ENCODE peak calls at places on chromosomes 16 and 17, in four cellular contexts. R is A549, P is GM12878, T is K562. V is an unnamed sample.

GRCh38 chr17:45092932-45093430 is 31.9 kb downstream of the NMT1 start:
- DNase-seq in T (no peak), R (peak; percentile 94), P (no peak), V (peak; percentile 99)

GRCh38 chr16:77674888-77675287 is 47.4 kb upstream of the NUDT7 start:
- DNase-seq in R (no peak), P (no peak), T (no peak), V (peak; percentile 80)

GRCh38 chr17:19723967-19724366 is 7.6 kb upstream of the SLC47A2 start:
- DNase-seq in R (no peak), P (no peak), T (no peak), V (no peak)

GRCh38 chr17:40499551-40500189 is 1.8 kb downstream of the TNS4 start:
- DNase-seq in P (no peak), R (peak; percentile 88), T (peak; percentile 55), V (peak; percentile 60)

GRCh38 chr16:89407282-89407924 is 83.0 kb downstream of the ANKRD11 start:
- DNase-seq in P (no peak), R (no peak), T (no peak), V (no peak)

GRCh38 chr16:27154573-27155521 is 48.5 kb upstream of the KDM8 start:
- DNase-seq in T (peak; percentile 87), P (no peak), R (peak; percentile 31), V (peak; percentile 21)

GRCh38 chr17:65518256-65518655 is 43.2 kb downstream of the AXIN2 start:
- DNase-seq in T (no peak), P (no peak), R (no peak), V (peak; percentile 50)

GRCh38 chr17:1271020-1271423 is 778 bp downstream of the BHLHA9 start:
- DNase-seq in T (no peak), R (no peak), P (no peak), V (no peak)

GRCh38 chr16:57959121-57959520 is 11.8 kb downstream of the CNGB1 start:
- DNase-seq in P (no peak), T (no peak), R (no peak), V (no peak)

GRCh38 chr16:84699147-84699711 is 571 bp upstream of the USP10 start:
- DNase-seq in T (no peak), P (no peak), R (peak; percentile 19), V (no peak)

GRCh38 chr17:75032896-75033294 is 13.9 kb downstream of the ATP5PD start:
- DNase-seq in P (no peak), T (no peak), R (peak; percentile 48), V (no peak)

GRCh38 chr16:63312343-63312742 is 1276.1 kb upstream of the CDH8 start:
- DNase-seq in R (no peak), P (no peak), T (no peak), V (no peak)

GRCh38 chr17:34571428-34572130 is 7.8 kb upstream of the TMEM132E start:
- DNase-seq in R (no peak), P (no peak), T (no peak), V (no peak)

GRCh38 chr16:54822502-54823291 is 108.0 kb upstream of the IRX5 start:
- DNase-seq in R (no peak), P (no peak), T (no peak), V (no peak)

GRCh38 chr16:56625943-56626654 is 518 bp downstream of the MT1E start:
- DNase-seq in T (no peak), R (no peak), P (no peak), V (peak; percentile 86)

GRCh38 chr16:67137605-67138004 is 13.2 kb downstream of the B3GNT9 start:
- DNase-seq in P (no peak), T (no peak), R (no peak), V (peak; percentile 31)

GRCh38 chr16:85552980-85553435 is 60.1 kb upstream of the GSE1 start:
- DNase-seq in P (no peak), T (peak; percentile 84), R (no peak), V (no peak)

GRCh38 chr16:71407731-71408130 is 34.1 kb downstream of the TLE7 start:
- DNase-seq in T (no peak), P (no peak), R (no peak), V (no peak)

GRCh38 chr16:54505479-54506247 is 219.1 kb upstream of the IRX3 start:
- DNase-seq in R (no peak), P (no peak), T (no peak), V (no peak)

GRCh38 chr17:33888455-33888854 is 366.6 kb upstream of the CCL2 start:
- DNase-seq in T (peak; percentile 55), P (no peak), R (no peak), V (no peak)

GRCh38 chr17:74792586-74792985 is 16.4 kb upstream of the NAT9 start:
- DNase-seq in T (no peak), P (no peak), R (no peak), V (no peak)

GRCh38 chr17:45101883-45102811 is 30.2 kb downstream of the PLCD3 start:
- DNase-seq in R (no peak), T (no peak), P (no peak), V (no peak)

DNA sequence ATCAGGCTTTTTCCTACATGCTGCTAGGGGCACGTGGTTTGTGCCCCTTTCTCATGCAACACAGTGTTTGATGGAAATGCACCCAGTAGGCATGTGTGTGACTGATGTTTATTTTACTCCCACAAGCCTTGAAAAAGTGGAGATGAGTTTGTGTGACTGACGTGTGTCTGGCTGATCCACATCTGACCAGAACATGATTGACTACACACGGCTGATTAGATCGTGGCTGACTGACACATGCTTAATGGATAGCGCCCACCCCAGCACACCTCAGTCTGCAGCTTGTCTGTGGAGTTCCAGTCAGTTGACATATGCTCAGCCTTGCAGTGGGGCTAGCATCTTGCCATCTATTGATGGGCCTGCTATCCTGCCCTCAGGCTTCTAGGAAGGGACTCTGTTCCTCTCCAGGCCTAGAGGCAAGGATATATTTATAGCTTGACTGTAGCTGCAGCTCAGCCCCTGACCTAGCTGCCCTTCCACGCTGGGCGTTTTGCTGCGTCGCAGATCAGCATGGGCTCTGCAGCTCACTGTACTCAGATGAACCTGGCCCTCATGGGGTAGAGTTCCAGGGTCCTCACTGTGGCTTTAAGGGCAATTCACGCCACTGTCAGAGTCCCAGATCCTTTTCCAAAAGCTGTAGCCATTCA is 112.3 kb downstream of the HS3ST2 start:
- DNase-seq in T (no peak), P (no peak), R (no peak), V (no peak)
- TF ChIP-seq ELK1 in T (no peak), P (no peak), R (no peak), V (no peak)

GRCh38 chr16:1082266-1082951 is 9.9 kb downstream of the SSTR5 start:
- DNase-seq in P (no peak), R (no peak), T (no peak), V (peak; percentile 12)
- TF ChIP-seq ELK1 in P (no peak), R (no peak), T (no peak), V (no peak)

DNA sequence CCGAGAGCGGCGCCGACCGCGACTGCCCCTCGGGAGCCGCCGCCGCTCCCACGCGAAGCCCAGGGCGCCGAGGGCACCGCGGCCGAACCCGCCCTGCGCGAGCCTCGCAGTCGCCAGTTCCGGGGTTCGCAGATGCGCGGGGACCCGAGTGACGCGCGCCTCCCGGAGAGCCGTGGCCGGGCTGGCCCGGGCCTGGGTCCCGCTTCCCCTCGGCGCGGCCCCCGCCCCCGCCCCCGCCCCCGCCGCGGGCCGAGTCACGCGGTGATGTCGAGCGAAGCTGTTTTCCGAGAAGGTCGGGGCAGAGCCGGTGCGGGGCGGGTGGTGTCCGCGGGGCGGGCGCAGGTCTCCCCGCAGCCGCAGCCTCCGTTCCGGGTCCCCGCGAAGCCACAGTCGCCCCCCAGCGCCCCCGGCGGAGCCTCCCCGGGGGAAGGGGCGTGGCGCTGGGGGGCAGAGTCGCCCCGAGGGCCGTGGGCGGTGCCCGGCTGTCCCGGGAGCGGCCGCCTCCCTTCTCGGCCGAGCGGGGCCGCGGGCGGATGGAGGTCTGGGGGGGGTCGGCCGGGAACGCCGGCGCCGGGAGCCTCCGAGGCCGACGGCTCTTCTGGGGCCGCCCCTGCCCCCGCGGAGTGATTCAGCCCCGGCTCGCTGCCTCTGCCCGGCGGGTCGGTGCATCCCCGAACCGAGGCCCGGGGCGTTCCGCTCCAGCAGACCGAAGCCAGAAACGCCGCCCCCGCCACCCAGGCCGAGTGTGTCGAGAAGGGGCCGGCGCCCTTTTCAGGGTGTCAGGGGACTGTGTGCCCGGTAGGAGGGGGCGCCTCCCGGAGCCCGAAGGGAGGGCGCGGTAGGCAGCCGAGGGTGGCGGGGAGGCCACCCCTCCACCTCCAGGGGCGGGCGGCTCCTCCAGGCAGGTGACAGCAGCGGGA is 1.5 kb downstream of the METRNL start:
- DNase-seq in P (no peak), T (peak; percentile 84), R (no peak), V (peak; percentile 24)
- TF ChIP-seq ELK1 in P (no peak), T (no peak), R (no peak), V (no peak)

GRCh38 chr17:64354824-64355535 is 35.7 kb downstream of the PECAM1 start:
- DNase-seq in P (no peak), T (no peak), R (no peak), V (peak; percentile 10)
- TF ChIP-seq ELK1 in P (no peak), T (no peak), R (no peak), V (no peak)

DNA sequence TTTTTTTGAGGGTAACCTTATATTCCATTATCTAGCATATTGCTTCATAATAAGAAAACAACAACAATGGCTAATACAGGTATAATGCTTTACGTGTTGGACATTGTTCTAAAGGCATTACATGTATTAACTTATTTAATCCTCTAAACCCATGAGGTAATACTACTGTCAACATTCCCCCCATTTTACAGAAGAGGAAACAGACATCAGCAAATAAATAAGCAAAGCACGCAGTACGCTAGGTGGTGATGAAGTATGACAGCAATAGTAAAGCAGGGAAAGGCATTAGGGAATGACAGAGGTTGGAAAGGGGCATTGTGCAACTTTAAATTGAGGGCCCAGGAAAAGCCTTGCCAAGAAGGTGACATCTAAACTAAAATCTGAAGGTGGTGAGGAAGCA is 4.6 kb downstream of the ANKRD40 start:
- DNase-seq in T (no peak), P (no peak), R (no peak), V (no peak)
- TF ChIP-seq ELK1 in T (no peak), P (no peak), R (no peak), V (no peak)

DNA sequence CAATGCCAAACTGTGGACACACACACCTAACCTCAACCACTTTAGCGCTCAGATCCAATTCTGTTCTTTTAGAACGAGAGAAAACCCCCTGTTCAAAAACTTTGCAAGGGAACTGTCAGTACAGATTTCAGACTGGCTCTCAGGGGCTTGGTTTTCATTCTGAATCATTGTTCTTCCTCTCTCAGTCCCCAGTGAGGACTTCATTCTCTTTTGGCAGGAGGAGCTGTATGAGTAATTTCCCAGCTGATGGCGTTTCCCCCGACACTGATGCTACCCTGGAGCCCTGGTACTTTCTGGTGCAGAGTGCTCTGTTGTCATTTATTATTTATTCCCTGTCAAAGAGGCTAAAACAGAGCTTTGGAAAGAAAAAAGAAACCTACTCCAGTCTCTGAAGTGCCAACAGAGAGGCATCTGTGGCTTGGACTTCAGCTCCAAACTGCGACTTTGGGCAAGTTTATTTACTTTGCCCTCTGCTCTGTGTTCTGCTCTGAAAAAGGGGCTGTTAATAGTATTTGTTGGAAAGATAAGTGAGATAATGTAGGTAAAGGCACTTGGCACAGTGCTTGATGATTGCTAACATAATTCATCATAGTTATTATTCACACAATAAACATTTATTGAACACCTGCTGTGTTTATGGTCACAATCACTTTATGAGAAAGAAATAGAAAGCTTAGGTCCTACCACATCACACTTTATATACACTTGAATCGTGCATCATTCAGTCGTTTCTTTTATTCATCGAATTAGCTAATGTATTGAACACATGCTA is 28.3 kb downstream of the ETV4 start:
- DNase-seq in R (no peak), T (no peak), P (peak; percentile 82), V (peak; percentile 67)
- TF ChIP-seq ELK1 in R (no peak), T (no peak), P (no peak), V (no peak)

GRCh38 chr16:68219708-68220378 is 16.1 kb downstream of the ESRP2 start:
- DNase-seq in T (no peak), P (no peak), R (no peak), V (no peak)
- TF ChIP-seq ELK1 in T (no peak), P (no peak), R (no peak), V (no peak)

GRCh38 chr17:29617481-29618271 is 5.0 kb downstream of the CORO6 start:
- DNase-seq in P (peak; percentile 36), R (peak; percentile 86), T (peak; percentile 84), V (peak; percentile 49)
- TF ChIP-seq ELK1 in P (no peak), R (no peak), T (no peak), V (no peak)

GRCh38 chr17:60959011-60959410 is 281.4 kb downstream of the BCAS3 start:
- DNase-seq in R (no peak), T (no peak), P (no peak), V (peak; percentile 43)
- TF ChIP-seq ELK1 in R (no peak), T (no peak), P (no peak), V (no peak)